ENCODE peak calls at places on chromosomes 13 and 19, in seven cellular contexts. G is CD8-positive, alpha-beta T cell; V is suprapubic skin; K is astrocyte; W is mucosa of descending colon; U is lung; P is fibroblast of lung. E is an unnamed sample.

GRCh38 chr19:38441660-38442348 is 8.3 kb downstream of the RYR1 start:
- DNase-seq in P (no peak), U (no peak), K (no peak), G (no peak), V (no peak), W (no peak), E (no peak)

GRCh38 chr13:37906880-37907279 is 37.3 kb upstream of the TRPC4 start:
- DNase-seq in V (no peak), P (no peak), K (no peak), W (no peak), U (no peak), G (no peak), E (no peak)

GRCh38 chr19:54155694-54156093 is 3.8 kb downstream of the LENG1 start:
- DNase-seq in P (no peak), V (no peak), K (no peak), W (peak; percentile 38), U (no peak), G (no peak), E (no peak)

GRCh38 chr19:43290568-43291359 is 21.4 kb upstream of the PSG9 start:
- DNase-seq in K (no peak), U (no peak), W (no peak), V (no peak), P (peak; percentile 13), G (no peak), E (no peak)

GRCh38 chr13:46609052-46609451 is 56.1 kb downstream of the LRCH1 start:
- DNase-seq in W (no peak), G (no peak), U (no peak), P (no peak), K (no peak), V (no peak), E (no peak)

GRCh38 chr13:67120872-67121531 is 109.1 kb downstream of the PCDH9 start:
- DNase-seq in G (no peak), V (no peak), K (peak; percentile 35), P (peak; percentile 64), U (no peak), W (no peak), E (no peak)

GRCh38 chr19:48553676-48554384 is 1.9 kb downstream of the SULT2B1 start:
- DNase-seq in P (peak; percentile 77), U (peak; percentile 58), G (no peak), K (peak; percentile 39), V (no peak), W (peak; percentile 53), E (no peak)

GRCh38 chr19:3183721-3184641 is 1.7 kb upstream of the NCLN start:
- DNase-seq in V (no peak), K (no peak), G (no peak), P (no peak), W (peak; percentile 39), U (no peak), E (no peak)

GRCh38 chr13:31092631-31093030 is 69.1 kb downstream of the HSPH1 start:
- DNase-seq in W (no peak), P (no peak), U (no peak), G (no peak), K (no peak), V (peak; percentile 40), E (no peak)

GRCh38 chr13:102872531-102872930 is 26.7 kb downstream of the ERCC5 start:
- DNase-seq in P (no peak), W (no peak), K (no peak), V (no peak), G (no peak), U (no peak), E (no peak)

GRCh38 chr19:38003427-38004099 is 96.6 kb downstream of the SIPA1L3 start:
- DNase-seq in V (peak; percentile 83), W (peak; percentile 55), K (peak; percentile 88), U (peak; percentile 74), P (peak; percentile 82), G (no peak), E (peak; percentile 72)

GRCh38 chr19:38251564-38252051 is 4.6 kb downstream of the PPP1R14A start:
- DNase-seq in P (peak; percentile 41), V (no peak), K (no peak), G (no peak), U (no peak), W (no peak), E (no peak)

GRCh38 chr13:104196611-104197010 is 1130.4 kb upstream of the SLC10A2 start:
- DNase-seq in V (no peak), P (no peak), W (no peak), K (no peak), U (no peak), G (no peak), E (no peak)

GRCh38 chr19:15107056-15108010 is at the start of gene SYDE1:
- DNase-seq in P (peak; percentile 63), G (no peak), K (peak; percentile 35), U (no peak), V (no peak), W (no peak), E (no peak)

GRCh38 chr13:77267362-77267761 is 59.5 kb downstream of the MYCBP2 start:
- DNase-seq in K (no peak), U (no peak), V (no peak), P (peak; percentile 49), W (no peak), G (no peak), E (no peak)

GRCh38 chr13:114129649-114130062 is 2.8 kb downstream of the RASA3 start:
- DNase-seq in U (no peak), W (no peak), G (peak; percentile 56), P (no peak), V (no peak), K (no peak), E (no peak)
- H3K4me3 ChIP-seq in U (no peak overlapping the region), W (no peak overlapping the region), G (peak overlapping the region; percentile 96), P (peak overlapping the region; percentile 79), V (no peak overlapping the region), K (peak overlapping the region; percentile 99), E (no peak overlapping the region)

GRCh38 chr13:87671824-87672603 is 843 bp downstream of the SLITRK5 start:
- DNase-seq in G (no peak), U (no peak), P (peak; percentile 12), W (no peak), V (no peak), K (no peak), E (no peak)

GRCh38 chr13:87667686-87668085 is 3.5 kb upstream of the SLITRK5 start:
- DNase-seq in G (no peak), U (no peak), W (no peak), K (no peak), P (no peak), V (no peak), E (no peak)

GRCh38 chr13:87666826-87667225 is 4.3 kb upstream of the SLITRK5 start:
- DNase-seq in W (no peak), U (no peak), V (no peak), G (no peak), P (peak; percentile 68), K (no peak), E (no peak)

GRCh38 chr13:87671031-87671823 is at the start of gene SLITRK5:
- DNase-seq in G (peak; percentile 39), U (peak; percentile 69), V (peak; percentile 83), W (peak; percentile 84), P (peak; percentile 90), K (peak; percentile 42), E (no peak)

GRCh38 chr13:87669379-87669978 is 1.7 kb upstream of the SLITRK5 start:
- DNase-seq in G (no peak), W (no peak), V (no peak), U (no peak), P (peak; percentile 76), K (no peak), E (no peak)
- TF ChIP-seq CTCF in G (no peak), W (no peak), V (no peak), U (no peak), P (peak; percentile 21), K (peak; percentile 71), E (peak; percentile 46)

GRCh38 chr19:5335101-5335500 is 5.5 kb downstream of the PTPRS start:
- DNase-seq in G (no peak), P (no peak), U (no peak), V (no peak), W (no peak), K (no peak), E (no peak)

GRCh38 chr19:5334366-5334739 is 6.3 kb downstream of the PTPRS start:
- DNase-seq in W (no peak), V (no peak), G (no peak), U (no peak), P (no peak), K (no peak), E (no peak)

GRCh38 chr19:5336195-5336965 is 4.2 kb downstream of the PTPRS start:
- DNase-seq in W (no peak), V (no peak), P (no peak), G (no peak), U (no peak), K (no peak), E (no peak)

GRCh38 chr19:5337126-5337525 is 3.5 kb downstream of the PTPRS start:
- DNase-seq in G (no peak), P (no peak), K (no peak), W (no peak), U (no peak), V (no peak), E (no peak)

DNA sequence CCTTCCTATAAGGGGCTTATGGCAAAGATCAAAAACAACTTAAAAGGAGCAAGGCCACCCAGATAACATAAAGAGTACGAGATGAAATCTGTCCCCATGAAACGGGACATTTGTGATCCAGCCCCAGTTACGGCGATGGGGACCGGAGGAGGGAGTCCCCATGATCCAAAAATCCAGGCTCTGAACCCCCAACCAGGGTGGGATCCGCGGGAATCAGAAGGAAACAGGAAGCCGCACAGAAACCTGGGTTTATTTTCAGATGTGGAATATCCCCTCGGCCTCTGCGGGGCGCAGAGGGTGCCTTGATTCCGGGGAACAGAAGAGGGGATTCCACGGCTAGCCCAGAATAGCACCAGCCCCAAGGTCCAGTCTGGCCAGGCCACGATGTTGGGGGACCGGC is 5.0 kb downstream of the PTPRS start:
- DNase-seq in G (no peak), K (no peak), V (no peak), U (no peak), P (no peak), W (no peak), E (no peak)
- H3K4me3 ChIP-seq in G (no peak overlapping the region), K (no peak overlapping the region), V (no peak overlapping the region), U (no peak overlapping the region), P (no peak overlapping the region), W (no peak overlapping the region), E (no peak overlapping the region)

GRCh38 chr13:35768551-35768950 is 292.1 kb upstream of the MAB21L1 start:
- DNase-seq in K (peak; percentile 74), V (no peak), W (no peak), P (peak; percentile 41), G (no peak), U (no peak), E (no peak)

GRCh38 chr13:35769812-35770211 is 293.3 kb upstream of the MAB21L1 start:
- DNase-seq in G (no peak), K (no peak), V (no peak), W (no peak), U (no peak), P (no peak), E (no peak)

GRCh38 chr13:35770756-35771291 is 294.3 kb upstream of the MAB21L1 start:
- DNase-seq in K (no peak), U (no peak), W (no peak), P (no peak), V (no peak), G (no peak), E (no peak)

GRCh38 chr13:35768126-35768525 is 291.6 kb upstream of the MAB21L1 start:
- DNase-seq in P (no peak), W (no peak), V (no peak), K (no peak), U (no peak), G (no peak), E (no peak)

DNA sequence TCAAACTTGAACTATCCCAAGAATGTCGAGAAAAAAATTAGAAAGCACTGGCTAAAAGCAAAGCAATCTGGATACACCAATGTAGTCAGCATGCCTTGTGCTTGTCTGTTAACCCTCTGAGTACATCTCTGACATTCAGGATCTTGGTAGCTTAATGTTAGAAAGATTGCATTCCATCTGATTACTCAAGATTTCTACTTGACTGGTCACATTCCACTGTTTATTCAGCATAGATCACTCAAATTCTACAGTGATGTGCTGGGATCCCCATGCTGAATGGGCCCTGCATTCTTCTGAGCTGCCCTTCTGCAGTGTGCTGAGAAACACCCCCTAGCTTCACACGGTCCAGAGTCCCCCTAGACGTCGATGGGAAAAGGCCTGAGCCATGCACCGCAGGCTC is 295.4 kb upstream of the MAB21L1 start:
- DNase-seq in P (peak; percentile 65), G (no peak), K (peak; percentile 96), V (no peak), W (no peak), U (no peak), E (no peak)
- TF ChIP-seq CTCF in P (no peak), G (no peak), K (no peak), V (no peak), W (no peak), U (no peak), E (no peak)

E was measured in LNCaP clone FGC.